ENCODE peak calls at places on chromosomes 3 and 15, in seven cellular contexts. L is fibroblast of lung, F is fibroblast of mammary gland, D is AG10803, X is right atrium auricular region, Z is GM13977, S is AG04449. Y is an unnamed sample.

GRCh38 chr3:47978386-47978785 is 37.8 kb downstream of the MAP4 start:
- DNase-seq in L (no peak), F (peak), D (no peak), X (no peak), Z (no peak), S (no peak), Y (no peak)

GRCh38 chr3:198113219-198114053 is 153.4 kb downstream of the LMLN start:
- DNase-seq in L (peak), F (no peak), D (no peak), X (no peak), Z (peak), S (no peak), Y (peak)

GRCh38 chr15:101107625-101108457 is 144.0 kb downstream of the CHSY1 start:
- DNase-seq in L (no peak), F (no peak), D (no peak), X (no peak), Z (no peak), S (no peak), Y (no peak)

GRCh38 chr3:113534365-113534764 is 2.0 kb downstream of the SIDT1 start:
- DNase-seq in L (no peak), F (no peak), D (no peak), X (no peak), Z (peak), S (no peak), Y (no peak)

GRCh38 chr15:50883903-50884302 is 24.6 kb upstream of the AP4E1 start:
- DNase-seq in L (peak), F (peak), D (peak), X (no peak), Z (no peak), S (no peak), Y (no peak)

GRCh38 chr15:101694261-101694660 is 30.0 kb downstream of the TARS3 start:
- DNase-seq in L (no peak), F (no peak), D (no peak), X (no peak), Z (no peak), S (no peak), Y (no peak)

GRCh38 chr3:45462522-45463262 is 74.3 kb downstream of the LARS2 start:
- DNase-seq in L (peak), F (no peak), D (no peak), X (no peak), Z (no peak), S (no peak), Y (no peak)

GRCh38 chr3:67610458-67610857 is 44.0 kb downstream of the SUCLG2 start:
- DNase-seq in L (peak), F (peak), D (peak), X (no peak), Z (no peak), S (no peak), Y (no peak)

GRCh38 chr3:167733961-167734497 is 663 bp downstream of the PDCD10 start:
- DNase-seq in L (peak), F (peak), D (peak), X (no peak), Z (no peak), S (no peak), Y (no peak)

GRCh38 chr3:63278171-63278999 is at the start of gene SYNPR:
- DNase-seq in L (no peak), F (no peak), D (no peak), X (no peak), Z (no peak), S (no peak), Y (peak)

GRCh38 chr3:69354948-69355347 is 30.9 kb downstream of the FRMD4B start:
- DNase-seq in L (no peak), F (peak), D (no peak), X (no peak), Z (no peak), S (no peak), Y (no peak)

GRCh38 chr15:90268415-90268814 is 2.9 kb downstream of the NGRN start:
- DNase-seq in L (no peak), F (no peak), D (no peak), X (no peak), Z (no peak), S (no peak), Y (no peak)

GRCh38 chr15:36579792-36580431 is 486 bp downstream of the CDIN1 start:
- DNase-seq in L (no peak), F (peak), D (peak), X (no peak), Z (no peak), S (no peak), Y (no peak)

GRCh38 chr3:63937661-63938651 is 25.8 kb upstream of the SCAANT1 start:
- DNase-seq in L (no peak), F (no peak), D (no peak), X (no peak), Z (no peak), S (no peak), Y (no peak)

GRCh38 chr15:81497226-81497625 is 123.2 kb upstream of the TMC3 start:
- DNase-seq in L (no peak), F (no peak), D (no peak), X (no peak), Z (no peak), S (no peak), Y (no peak)

GRCh38 chr3:42556089-42556632 is 25.6 kb downstream of the SEC22C start:
- DNase-seq in L (no peak), F (no peak), D (no peak), X (no peak), Z (no peak), S (no peak), Y (no peak)

GRCh38 chr3:122271246-122271898 is 53.7 kb upstream of the CSTA start:
- DNase-seq in L (no peak), F (no peak), D (no peak), X (no peak), Z (no peak), S (no peak), Y (no peak)

GRCh38 chr3:65605876-65606432 is 432.8 kb downstream of the MAGI1 start:
- DNase-seq in L (peak), F (peak), D (peak), X (no peak), Z (no peak), S (no peak), Y (no peak)

GRCh38 chr3:84965141-84965540 is 6.4 kb downstream of the CADM2 start:
- DNase-seq in L (no peak), F (no peak), D (no peak), X (no peak), Z (no peak), S (no peak), Y (peak)

GRCh38 chr3:133964547-133964946 is 65.2 kb downstream of the SLCO2A1 start:
- DNase-seq in L (no peak), F (no peak), D (no peak), X (no peak), Z (no peak), S (no peak), Y (no peak)

GRCh38 chr15:69568621-69569020 is 116.0 kb downstream of the RPLP1 start:
- DNase-seq in L (peak), F (peak), D (peak), X (no peak), Z (no peak), S (peak), Y (no peak)

GRCh38 chr3:46509661-46510187 is 11.9 kb downstream of the RTP3 start:
- DNase-seq in L (no peak), F (no peak), D (no peak), X (no peak), Z (no peak), S (no peak), Y (peak)

GRCh38 chr15:28998511-28998910 is 112.7 kb downstream of the APBA2 start:
- DNase-seq in L (no peak), F (no peak), D (no peak), X (no peak), Z (no peak), S (no peak), Y (no peak)

GRCh38 chr3:101049532-101049931 is 56.3 kb upstream of the ABI3BP start:
- DNase-seq in L (no peak), F (no peak), D (no peak), X (no peak), Z (no peak), S (no peak), Y (no peak)

GRCh38 chr3:169144271-169144670 is 519.2 kb downstream of the MECOM start:
- DNase-seq in L (no peak), F (no peak), D (no peak), X (no peak), Z (no peak), S (no peak), Y (no peak)

DNA sequence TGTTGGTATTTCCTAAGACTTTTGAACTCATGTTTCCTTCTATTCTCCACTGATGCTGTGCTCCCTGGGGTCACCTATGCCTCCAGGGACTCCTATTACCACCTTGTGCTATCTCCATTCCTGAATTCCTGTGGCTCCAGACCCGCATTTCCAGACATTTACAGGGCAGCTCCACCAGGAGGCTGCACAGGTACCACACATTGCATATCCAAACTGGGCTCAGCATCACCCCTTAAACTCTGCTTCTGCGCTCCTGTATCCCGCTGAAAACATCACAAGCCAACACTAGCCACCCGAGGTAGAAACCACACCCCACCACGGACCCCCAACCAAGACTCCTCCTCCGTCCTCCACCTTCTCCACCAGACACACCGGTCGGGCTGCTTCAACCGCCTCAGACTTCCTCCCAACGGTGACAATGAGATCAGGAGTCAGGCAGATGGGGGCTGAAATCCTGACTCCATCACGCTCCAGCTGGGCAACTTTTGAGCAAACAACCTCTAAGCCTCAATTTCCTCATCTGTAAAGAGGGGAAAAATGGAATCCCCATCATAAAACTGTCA is 10.4 kb downstream of the TNK2 start:
- DNase-seq in L (no peak), F (no peak), D (no peak), X (no peak), Z (no peak), S (no peak), Y (no peak)
- TF ChIP-seq CTCF in L (no peak), F (no peak), D (no peak), X (no peak), Z (no peak), S (no peak), Y (no peak)

GRCh38 chr15:40083756-40084101 is 24.9 kb downstream of the BMF start:
- DNase-seq in L (no peak), F (no peak), D (no peak), X (no peak), Z (no peak), S (no peak), Y (no peak)

GRCh38 chr15:40080104-40080503 is 28.6 kb downstream of the BMF start:
- DNase-seq in L (no peak), F (no peak), D (no peak), X (no peak), Z (no peak), S (no peak), Y (no peak)

GRCh38 chr15:40082195-40082868 is 26.3 kb downstream of the BMF start:
- DNase-seq in L (no peak), F (no peak), D (no peak), X (no peak), Z (no peak), S (no peak), Y (no peak)

GRCh38 chr15:40080847-40081246 is 27.8 kb downstream of the BMF start:
- DNase-seq in L (no peak), F (no peak), D (no peak), X (no peak), Z (no peak), S (no peak), Y (no peak)

GRCh38 chr15:40081691-40082194 is 26.9 kb downstream of the BMF start:
- DNase-seq in L (peak), F (peak), D (peak), X (peak), Z (no peak), S (no peak), Y (peak)
- TF ChIP-seq CTCF in L (peak), F (no peak), D (peak), X (no peak), Z (no peak), S (peak), Y (no peak)

GRCh38 chr3:49689046-49689886 is at the start of the genes MST1 and RNF123:
- DNase-seq in L (peak), F (peak), D (peak), X (peak), Z (peak), S (peak), Y (peak)
- TF ChIP-seq CTCF in L (peak), F (no peak), D (peak), X (no peak), Z (peak), S (peak), Y (no peak)

GRCh38 chr15:63038926-63039673 is 3.4 kb upstream of the TPM1 start:
- DNase-seq in L (no peak), F (no peak), D (peak), X (no peak), Z (no peak), S (peak), Y (no peak)

GRCh38 chr15:63037996-63038720 is 4.4 kb upstream of the TPM1 start:
- DNase-seq in L (no peak), F (no peak), D (no peak), X (no peak), Z (no peak), S (no peak), Y (no peak)

GRCh38 chr15:63034568-63034967 is 8.0 kb upstream of the TPM1 start:
- DNase-seq in L (no peak), F (no peak), D (no peak), X (no peak), Z (no peak), S (no peak), Y (no peak)

GRCh38 chr15:63035253-63035652 is 7.3 kb upstream of the TPM1 start:
- DNase-seq in L (no peak), F (no peak), D (no peak), X (no peak), Z (no peak), S (no peak), Y (no peak)

DNA sequence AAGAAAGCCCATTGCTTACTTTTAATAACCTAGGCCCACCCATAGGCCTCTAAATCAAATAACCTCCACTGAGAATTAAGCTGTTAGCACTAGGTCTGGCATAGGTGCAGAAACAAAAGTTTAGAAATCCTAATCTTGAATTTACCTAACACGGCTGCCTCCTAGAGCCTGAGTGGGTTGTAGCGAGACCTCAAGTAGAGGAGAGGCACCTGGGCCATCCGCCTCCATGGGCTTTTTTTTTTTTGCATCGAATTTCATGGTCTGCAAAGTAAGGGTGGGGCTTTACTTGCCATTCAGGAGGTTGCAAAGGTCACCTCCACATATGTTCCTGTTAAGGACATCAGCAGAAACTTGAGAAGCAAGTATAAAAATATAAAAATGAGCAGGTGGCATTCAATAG is 6.6 kb upstream of the TPM1 start:
- DNase-seq in L (no peak), F (no peak), D (no peak), X (no peak), Z (no peak), S (no peak), Y (no peak)
- TF ChIP-seq CTCF in L (no peak), F (no peak), D (no peak), X (no peak), Z (no peak), S (no peak), Y (no peak)

DNA sequence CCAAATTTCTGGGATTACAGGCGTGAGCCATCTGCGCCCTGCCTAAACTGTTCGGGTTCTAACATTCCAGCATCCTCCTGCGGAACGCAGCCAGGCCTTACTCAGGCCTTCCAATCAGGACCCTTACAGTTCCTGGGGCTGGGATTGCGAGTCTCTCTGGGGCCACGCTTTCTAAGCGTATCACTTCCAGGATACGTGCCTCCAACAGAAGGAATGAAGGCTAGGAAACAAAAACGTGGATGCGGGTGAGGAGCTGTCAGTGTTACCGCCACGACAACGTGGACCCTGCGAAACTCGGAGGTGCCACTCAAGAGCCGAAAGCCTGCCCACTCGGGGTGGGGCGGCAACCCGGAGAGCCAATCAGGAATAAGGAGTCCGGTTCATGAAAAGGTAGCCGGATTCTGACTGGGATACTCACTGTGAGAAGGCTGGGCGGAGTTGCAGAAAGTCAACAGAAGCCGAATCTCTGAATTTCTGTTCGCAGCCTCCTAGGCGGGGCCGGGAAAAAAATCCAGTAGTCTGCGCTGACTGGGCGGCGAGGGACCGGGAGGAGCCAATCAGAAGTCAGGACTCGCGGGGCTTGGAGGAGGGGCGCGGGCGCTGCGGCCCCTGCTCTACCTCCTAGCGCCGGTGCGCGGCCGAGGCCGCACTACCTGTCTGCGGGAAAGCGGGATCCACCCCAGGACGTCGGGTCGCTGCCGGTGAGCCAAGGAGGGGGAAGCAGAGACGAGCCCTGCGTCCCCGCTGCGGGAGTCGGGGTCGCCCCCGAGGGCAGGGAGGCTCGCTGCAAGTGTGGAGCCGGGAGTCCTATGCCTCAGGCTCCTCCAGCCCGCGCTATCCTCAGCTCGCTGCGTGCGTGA is at the start of gene HYKK:
- DNase-seq in L (peak), F (peak), D (peak), X (peak), Z (peak), S (peak), Y (peak)
- TF ChIP-seq CTCF in L (no peak), F (no peak), D (no peak), X (no peak), Z (no peak), S (peak), Y (no peak)

GRCh38 chr3:182682263-182683229 is 110.8 kb upstream of the ATP11B start:
- DNase-seq in L (peak), F (peak), D (peak), X (no peak), Z (peak), S (no peak), Y (peak)
- TF ChIP-seq CTCF in L (peak), F (no peak), D (peak), X (no peak), Z (peak), S (peak), Y (peak)

GRCh38 chr3:161913786-161914389 is 417.3 kb downstream of the OTOL1 start:
- DNase-seq in L (peak), F (peak), D (peak), X (no peak), Z (no peak), S (no peak), Y (no peak)

GRCh38 chr3:161920196-161920595 is 423.6 kb downstream of the OTOL1 start:
- DNase-seq in L (no peak), F (no peak), D (peak), X (no peak), Z (no peak), S (no peak), Y (no peak)

GRCh38 chr3:161915283-161915682 is 418.7 kb downstream of the OTOL1 start:
- DNase-seq in L (peak), F (no peak), D (no peak), X (no peak), Z (no peak), S (no peak), Y (no peak)

GRCh38 chr3:161914703-161915102 is 418.1 kb downstream of the OTOL1 start:
- DNase-seq in L (peak), F (peak), D (peak), X (peak), Z (no peak), S (no peak), Y (peak)
- TF ChIP-seq CTCF in L (peak), F (peak), D (peak), X (peak), Z (no peak), S (peak), Y (peak)

GRCh38 chr15:46080018-46080417 is 445.2 kb downstream of the SQOR start:
- DNase-seq in L (no peak), F (no peak), D (peak), X (no peak), Z (no peak), S (no peak), Y (peak)

GRCh38 chr15:46077220-46077619 is 442.4 kb downstream of the SQOR start:
- DNase-seq in L (no peak), F (no peak), D (no peak), X (no peak), Z (no peak), S (no peak), Y (no peak)
- TF ChIP-seq CTCF in L (no peak), F (no peak), D (no peak), X (no peak), Z (no peak), S (no peak), Y (no peak)

GRCh38 chr3:105827959-105828358 is 40.9 kb downstream of the CBLB start:
- DNase-seq in L (peak), F (peak), D (peak), X (peak), Z (no peak), S (peak), Y (no peak)
- TF ChIP-seq CTCF in L (peak), F (peak), D (peak), X (no peak), Z (no peak), S (peak), Y (no peak)

DNA sequence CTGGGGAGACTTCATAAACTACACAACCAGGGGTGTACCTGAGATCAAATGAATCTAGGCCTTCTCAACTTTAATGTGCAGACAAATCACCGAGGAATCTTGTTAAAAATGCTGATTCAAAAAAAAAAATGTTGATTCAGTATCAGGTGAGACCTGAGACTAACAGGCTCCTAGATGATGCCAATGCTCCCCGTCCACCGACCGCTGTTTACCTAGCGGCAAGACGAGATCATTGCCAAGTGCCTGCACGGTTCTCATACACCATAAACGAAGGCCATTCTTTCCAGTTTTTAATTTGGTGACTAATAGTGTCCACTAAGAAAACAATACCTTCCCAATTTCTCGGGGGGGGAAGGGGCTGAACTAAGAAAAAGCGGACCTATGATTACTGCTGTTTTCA is 2.5 kb upstream of the FSIP1 start:
- DNase-seq in L (no peak), F (no peak), D (no peak), X (no peak), Z (no peak), S (no peak), Y (no peak)
- TF ChIP-seq CTCF in L (no peak), F (no peak), D (no peak), X (no peak), Z (no peak), S (no peak), Y (no peak)